ENCODE peak calls at places on chromosomes 12 and 14, in eight cellular contexts. V is GM23248; E is aorta; D is mesenchymal stem cell; K is body of pancreas; S is CD4-positive, CD25-positive, alpha-beta regulatory T cell; M is IMR-90; L is hepatocyte. H is an unnamed sample.

GRCh38 chr14:94376108-94376975 is 12.1 kb downstream of the SERPINA1 start:
- DNase-seq in V (no peak), E (no peak), D (no peak), K (no peak), S (no peak), M (no peak), L (no peak), H (no peak)

GRCh38 chr14:75993567-75994041 is 8.0 kb downstream of the IFT43 start:
- DNase-seq in V (no peak), E (no peak), D (no peak), K (no peak), S (no peak), M (no peak), L (peak; percentile 47), H (no peak)

GRCh38 chr14:91737619-91738018 is 5.7 kb upstream of the CATSPERB start:
- DNase-seq in V (no peak), E (no peak), D (no peak), K (no peak), S (no peak), M (no peak), L (no peak), H (no peak)

GRCh38 chr12:108666326-108666995 is 32.8 kb upstream of the SELPLG start:
- DNase-seq in V (peak; percentile 86), E (no peak), D (peak; percentile 56), K (no peak), S (no peak), M (peak; percentile 51), L (no peak), H (no peak)

GRCh38 chr12:102769323-102769916 is 147.6 kb downstream of the PAH start:
- DNase-seq in V (peak; percentile 81), E (no peak), D (peak; percentile 49), K (peak; percentile 52), S (no peak), M (peak; percentile 58), L (peak; percentile 77), H (no peak)

GRCh38 chr12:10968765-10969456 is 17.8 kb downstream of the TAS2R50 start:
- DNase-seq in V (peak; percentile 60), E (peak; percentile 71), D (peak; percentile 4), K (peak; percentile 19), S (no peak), M (peak; percentile 69), L (no peak), H (no peak)

GRCh38 chr14:80664576-80664975 is 277.0 kb downstream of the CEP128 start:
- DNase-seq in V (no peak), E (no peak), D (peak; percentile 68), K (no peak), S (no peak), M (peak; percentile 83), L (peak; percentile 32), H (no peak)

GRCh38 chr14:92748259-92749016 is at the start of gene LGMN:
- DNase-seq in V (peak; percentile 98), E (peak; percentile 98), D (peak; percentile 95), K (peak; percentile 95), S (peak; percentile 73), M (peak; percentile 88), L (peak; percentile 95), H (peak; percentile 98)

GRCh38 chr14:69137456-69138188 is 15.3 kb downstream of the DCAF5 start:
- DNase-seq in V (peak; percentile 47), E (no peak), D (peak; percentile 45), K (no peak), S (no peak), M (peak; percentile 37), L (no peak), H (no peak)

GRCh38 chr12:115941362-115941761 is 336.1 kb downstream of the MED13L start:
- DNase-seq in V (peak; percentile 50), E (no peak), D (peak; percentile 42), K (no peak), S (no peak), M (peak; percentile 64), L (no peak), H (no peak)

GRCh38 chr12:4899361-4899760 is 10.3 kb upstream of the KCNA1 start:
- DNase-seq in V (no peak), E (no peak), D (no peak), K (no peak), S (no peak), M (no peak), L (no peak), H (no peak)

GRCh38 chr14:56131865-56132830 is 13.9 kb downstream of the PELI2 start:
- DNase-seq in V (no peak), E (no peak), D (no peak), K (no peak), S (no peak), M (no peak), L (no peak), H (no peak)

GRCh38 chr14:104932676-104933631 is 8.3 kb downstream of the PLD4 start:
- DNase-seq in V (peak; percentile 91), E (peak; percentile 98), D (peak; percentile 67), K (peak; percentile 87), S (peak; percentile 66), M (peak; percentile 70), L (peak; percentile 92), H (peak; percentile 94)

GRCh38 chr12:6369916-6370575 is 5.3 kb downstream of the SCNN1A start:
- DNase-seq in V (no peak), E (peak; percentile 55), D (no peak), K (no peak), S (no peak), M (no peak), L (no peak), H (no peak)

DNA sequence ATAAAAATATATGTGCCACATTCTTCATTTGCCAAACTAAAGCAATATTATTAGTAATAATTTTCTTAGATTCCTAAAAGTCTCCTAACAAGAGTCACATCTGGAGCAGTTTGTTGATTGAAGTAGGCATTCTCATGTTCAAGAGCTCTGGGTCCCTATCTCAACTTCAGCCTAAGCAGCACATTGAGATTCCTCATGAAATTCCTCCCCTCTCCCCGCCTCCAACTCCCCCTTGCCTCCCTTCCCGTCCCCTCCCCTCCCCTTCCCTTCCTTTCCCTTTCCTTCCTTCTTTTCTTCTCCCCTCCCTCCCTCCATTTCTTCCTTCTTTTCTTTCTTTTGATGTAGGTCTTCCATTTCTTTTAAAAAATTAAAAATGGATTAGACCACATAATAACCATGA is 48.7 kb upstream of the NAV3 start:
- DNase-seq in V (no peak), E (no peak), D (no peak), K (no peak), S (no peak), M (no peak), L (no peak), H (no peak)
- H3K4me3 ChIP-seq in V (no peak overlapping the region), E (no peak overlapping the region), D (no peak overlapping the region), K (no peak overlapping the region), S (no peak overlapping the region), M (no peak overlapping the region), L (no peak overlapping the region), H (no peak overlapping the region)

GRCh38 chr12:42445891-42446290 is 119.9 kb downstream of the PPHLN1 start:
- DNase-seq in V (no peak), E (no peak), D (no peak), K (no peak), S (no peak), M (no peak), L (no peak), H (no peak)

GRCh38 chr12:42442888-42443287 is 116.9 kb downstream of the PPHLN1 start:
- DNase-seq in V (no peak), E (no peak), D (no peak), K (no peak), S (no peak), M (no peak), L (no peak), H (no peak)

GRCh38 chr12:42442328-42442759 is 116.4 kb downstream of the PPHLN1 start:
- DNase-seq in V (no peak), E (peak; percentile 69), D (no peak), K (no peak), S (no peak), M (no peak), L (peak; percentile 32), H (no peak)

GRCh38 chr12:42446761-42447160 is 120.8 kb downstream of the PPHLN1 start:
- DNase-seq in V (no peak), E (no peak), D (peak; percentile 15), K (no peak), S (no peak), M (no peak), L (no peak), H (no peak)

GRCh38 chr12:42444192-42444943 is 118.4 kb downstream of the PPHLN1 start:
- DNase-seq in V (no peak), E (no peak), D (no peak), K (no peak), S (no peak), M (no peak), L (no peak), H (no peak)
- H3K4me1 ChIP-seq in V (no peaks in the 10 kb centered on the region), E (peaks cover 4% of the 10 kb centered on the region), D (no peaks in the 10 kb centered on the region), K (peaks cover 5% of the 10 kb centered on the region), S (no peaks in the 10 kb centered on the region), M (no peaks in the 10 kb centered on the region), L (no peaks in the 10 kb centered on the region), H (no peaks in the 10 kb centered on the region)

GRCh38 chr12:1551496-1551895 is 42.9 kb downstream of the FBXL14 start:
- DNase-seq in V (no peak), E (no peak), D (no peak), K (no peak), S (no peak), M (no peak), L (no peak), H (no peak)

GRCh38 chr12:1552171-1552570 is 42.2 kb downstream of the FBXL14 start:
- DNase-seq in V (peak; percentile 47), E (no peak), D (no peak), K (no peak), S (no peak), M (no peak), L (no peak), H (no peak)

GRCh38 chr12:1553546-1553945 is 40.8 kb downstream of the FBXL14 start:
- DNase-seq in V (no peak), E (no peak), D (no peak), K (no peak), S (no peak), M (no peak), L (no peak), H (peak; percentile 29)

GRCh38 chr12:1553987-1554982 is 40.1 kb downstream of the FBXL14 start:
- DNase-seq in V (no peak), E (no peak), D (no peak), K (no peak), S (no peak), M (no peak), L (no peak), H (peak; percentile 47)

DNA sequence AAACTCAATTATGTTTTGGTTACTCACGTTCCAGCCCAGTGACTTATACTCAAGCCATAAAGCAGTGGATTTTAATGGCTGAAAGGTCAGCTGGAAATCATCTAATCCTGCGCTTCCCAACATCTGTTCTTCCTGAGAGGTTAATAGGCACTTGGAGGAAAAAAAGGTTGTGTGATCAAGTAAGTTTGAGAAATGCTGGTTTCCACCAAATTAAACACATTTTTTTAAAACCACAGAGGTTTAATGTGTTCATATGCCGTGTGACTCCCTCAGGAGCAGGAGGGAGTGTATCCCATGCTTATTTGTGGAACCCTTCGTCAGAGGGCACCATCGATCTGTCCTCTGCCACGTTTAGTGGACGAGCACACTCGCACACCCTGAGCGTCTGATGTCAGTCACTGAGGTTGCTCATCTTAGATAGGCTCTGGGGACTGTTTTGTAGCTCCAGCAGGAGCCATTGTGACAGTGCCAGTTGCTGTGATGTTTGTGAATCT is 41.4 kb downstream of the FBXL14 start:
- DNase-seq in V (peak; percentile 60), E (no peak), D (peak; percentile 65), K (no peak), S (no peak), M (peak; percentile 84), L (no peak), H (no peak)
- H3K27ac ChIP-seq in V (peak overlapping the region; percentile 54), E (no peak overlapping the region), D (no peak overlapping the region), K (no peak overlapping the region), S (no peak overlapping the region), M (peak overlapping the region; percentile 84), L (no peak overlapping the region), H (no peak overlapping the region)

GRCh38 chr14:53857625-53858343 is 98.8 kb downstream of the BMP4 start:
- DNase-seq in V (no peak), E (no peak), D (no peak), K (no peak), S (no peak), M (no peak), L (no peak), H (no peak)
- H3K4me3 ChIP-seq in V (no peak overlapping the region), E (no peak overlapping the region), D (no peak overlapping the region), K (no peak overlapping the region), S (no peak overlapping the region), M (no peak overlapping the region), L (no peak overlapping the region), H (no peak overlapping the region)

H was measured in upper lobe of right lung.